ENCODE peak calls at places on chromosomes 16 and 17, in six cellular contexts. Q is GM12891, Z is GM12878, L is K562, K is H1, E is HepG2. U is an unnamed sample.

GRCh38 chr16:50025544-50025931 is 513 bp downstream of the CNEP1R1 start:
- DNase-seq in Q (peak), Z (no peak), L (peak), K (peak), E (peak), U (peak)

GRCh38 chr17:63082273-63082861 is 116.3 kb downstream of the TANC2 start:
- DNase-seq in Q (no peak), Z (no peak), L (no peak), K (no peak), E (peak), U (no peak)

GRCh38 chr17:74303300-74303699 is 22.7 kb upstream of the KIF19 start:
- DNase-seq in Q (no peak), Z (no peak), L (no peak), K (no peak), E (no peak), U (no peak)

GRCh38 chr16:8565498-8565897 is 24.8 kb downstream of the TMEM114 start:
- DNase-seq in Q (no peak), Z (no peak), L (no peak), K (peak), E (no peak), U (no peak)

GRCh38 chr16:28212532-28212873 is 738 bp upstream of the XPO6 start:
- DNase-seq in Q (no peak), Z (no peak), L (no peak), K (no peak), E (no peak), U (no peak)

GRCh38 chr16:88705076-88705684 is 1.0 kb downstream of the RNF166 start:
- DNase-seq in Q (no peak), Z (no peak), L (no peak), K (no peak), E (no peak), U (no peak)

GRCh38 chr17:44902135-44902760 is 3.0 kb upstream of the EFTUD2 start:
- DNase-seq in Q (no peak), Z (no peak), L (no peak), K (no peak), E (no peak), U (no peak)

GRCh38 chr17:9763643-9764042 is 27.7 kb downstream of the DHRS7C start:
- DNase-seq in Q (no peak), Z (no peak), L (no peak), K (no peak), E (no peak), U (no peak)

GRCh38 chr16:1331712-1332617 is 1.5 kb upstream of the BAIAP3 start:
- DNase-seq in Q (peak), Z (peak), L (peak), K (peak), E (peak), U (peak)
- TF ChIP-seq POLR2AphosphoS5 in Q (no peak), Z (peak), L (peak), K (peak), E (peak), U (no peak)

DNA sequence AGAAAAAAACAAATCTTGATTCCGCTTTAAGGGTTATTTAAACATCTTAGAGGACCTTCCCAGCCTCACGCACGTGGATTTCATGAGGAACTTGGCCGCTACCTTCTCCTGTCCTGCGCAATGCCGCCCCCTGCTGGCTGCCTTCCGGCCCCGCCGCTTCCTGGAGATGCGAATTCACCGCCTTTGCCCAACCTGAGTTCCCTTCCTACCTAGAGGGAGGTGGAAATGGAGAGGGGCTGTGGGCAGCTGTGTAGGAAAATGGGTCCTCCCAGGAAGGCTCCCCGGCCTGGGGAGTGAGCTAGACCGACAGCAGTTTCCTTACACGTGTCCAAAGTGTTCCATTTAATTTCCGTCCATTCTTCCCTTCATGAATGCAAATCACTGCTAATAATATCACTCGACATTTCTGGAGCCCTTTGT is 1.0 kb upstream of the ABCC12 start:
- DNase-seq in Q (peak), Z (no peak), L (peak), K (peak), E (peak), U (peak)
- TF ChIP-seq POLR2A in Q (no peak), Z (no peak), L (no peak), K (no peak), E (no peak), U (no peak)

GRCh38 chr17:80631142-80632045 is 86.8 kb downstream of the RPTOR start:
- DNase-seq in Q (no peak), Z (no peak), L (no peak), K (no peak), E (no peak), U (no peak)
- TF ChIP-seq TAF1 in Q (no peak), Z (no peak), L (no peak), K (no peak), E (no peak), U (no peak)

GRCh38 chr17:76441681-76442340 is 11.1 kb downstream of the UBE2O start:
- DNase-seq in Q (no peak), Z (no peak), L (peak), K (no peak), E (no peak), U (no peak)

GRCh38 chr17:76442341-76443338 is 10.3 kb downstream of the UBE2O start:
- DNase-seq in Q (no peak), Z (no peak), L (no peak), K (no peak), E (no peak), U (no peak)

GRCh38 chr17:76438906-76439305 is 14.0 kb downstream of the UBE2O start:
- DNase-seq in Q (no peak), Z (no peak), L (no peak), K (no peak), E (peak), U (no peak)

GRCh38 chr17:76439314-76439928 is 13.5 kb downstream of the UBE2O start:
- DNase-seq in Q (no peak), Z (no peak), L (no peak), K (no peak), E (no peak), U (no peak)

DNA sequence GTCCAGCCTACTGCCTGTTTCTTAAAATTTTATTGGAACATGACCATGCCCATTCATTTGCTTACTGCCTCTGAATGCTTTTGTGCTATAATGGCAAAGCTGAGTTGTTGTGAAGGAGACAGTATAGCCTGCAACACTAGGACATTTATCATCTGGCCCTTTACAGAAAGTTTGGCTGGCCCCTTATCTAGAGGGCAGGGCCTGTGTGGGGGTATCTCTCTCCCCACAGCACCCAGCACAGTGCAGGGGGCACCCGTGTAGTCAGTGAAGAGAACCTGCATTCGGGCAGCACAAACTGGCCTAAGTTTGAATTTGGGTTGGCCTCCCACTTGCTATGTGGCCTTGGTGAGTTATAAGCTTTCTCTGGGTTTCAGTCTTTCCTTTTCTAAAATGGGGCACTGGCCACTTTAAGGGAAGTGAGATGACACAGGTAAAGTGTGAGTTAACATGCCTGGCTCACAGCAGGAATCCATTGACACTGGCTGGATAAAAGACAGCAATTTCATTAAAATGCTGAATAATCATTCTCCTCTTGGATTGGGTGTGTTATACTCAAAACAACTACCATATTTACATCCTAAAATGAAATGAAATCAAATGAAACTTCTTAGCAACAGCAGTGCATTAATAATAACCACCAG is 12.1 kb downstream of the UBE2O start:
- DNase-seq in Q (no peak), Z (no peak), L (no peak), K (no peak), E (no peak), U (no peak)
- TF ChIP-seq POLR2AphosphoS5 in Q (no peak), Z (no peak), L (no peak), K (no peak), E (no peak), U (no peak)

DNA sequence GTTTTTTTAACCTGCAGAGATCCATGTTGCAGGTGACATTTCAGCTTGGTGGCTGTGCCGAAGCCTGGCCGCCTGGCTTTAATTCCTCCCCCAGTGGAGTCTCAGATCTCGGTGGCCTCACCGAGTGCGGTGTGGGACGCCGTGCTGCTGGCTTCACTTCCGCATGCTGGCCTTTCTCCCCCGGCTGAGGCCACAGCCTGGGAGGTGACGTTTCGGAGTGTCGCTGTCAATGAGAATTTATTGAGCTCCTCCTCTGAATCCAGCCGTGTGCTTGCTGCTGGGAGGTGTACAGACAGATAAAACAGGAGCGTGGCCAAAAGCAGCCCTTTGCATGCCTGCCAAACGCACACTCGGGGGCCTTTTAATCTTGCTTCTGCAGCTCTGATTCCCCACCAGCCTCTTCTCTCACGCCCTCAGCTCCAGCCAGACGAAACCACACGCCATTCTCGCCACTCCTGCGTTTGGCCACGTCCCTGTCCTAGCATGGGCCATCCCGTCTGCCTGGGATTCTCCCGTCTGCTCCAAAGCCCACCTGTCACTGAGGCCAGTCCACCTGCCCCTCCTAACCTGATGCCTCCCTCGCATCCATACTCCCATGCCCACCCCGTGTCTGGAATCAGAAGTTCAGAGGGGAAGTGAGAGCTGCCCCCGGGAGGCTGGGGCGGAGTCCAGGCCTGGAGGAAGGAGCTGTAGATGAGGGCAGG is 3.6 kb downstream of the GSE1 start:
- DNase-seq in Q (peak), Z (peak), L (no peak), K (no peak), E (no peak), U (peak)
- TF ChIP-seq POLR2A in Q (peak), Z (peak), L (peak), K (no peak), E (no peak), U (no peak)

DNA sequence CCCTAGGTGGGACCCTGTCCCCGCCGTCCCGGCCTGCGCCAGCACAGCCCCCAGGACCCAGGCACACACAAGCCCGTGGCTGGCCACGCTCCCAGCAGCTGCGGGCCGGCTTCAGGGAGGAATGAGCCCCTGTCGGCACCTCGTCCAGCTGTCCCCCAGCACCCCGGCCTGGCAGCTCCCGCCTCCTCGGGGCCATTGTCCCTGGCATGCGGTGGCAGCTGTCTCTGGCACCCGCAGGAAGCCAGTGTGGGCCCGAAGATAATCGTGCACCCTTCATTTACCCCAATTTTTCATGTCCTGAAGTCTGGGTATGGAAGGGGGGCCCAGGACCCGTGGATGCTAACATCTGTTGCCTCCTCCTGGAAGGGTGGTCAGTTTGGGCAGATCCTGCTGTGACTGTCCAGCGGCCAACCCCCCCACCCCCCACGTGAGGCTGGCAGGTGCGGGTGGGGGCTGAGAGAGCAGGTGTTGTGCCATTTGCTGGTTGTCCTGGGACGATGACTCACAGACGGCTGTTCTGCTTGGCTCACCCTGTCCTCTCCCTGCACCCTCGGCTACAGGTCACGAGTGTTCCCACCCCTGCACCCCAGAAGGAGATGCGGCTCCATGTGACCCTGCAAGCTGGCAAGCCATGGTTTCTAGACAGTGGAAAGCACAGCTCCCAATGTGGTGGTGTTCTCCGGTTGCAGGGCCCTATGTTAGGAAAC is 4.0 kb upstream of the LMF1 start:
- DNase-seq in Q (no peak), Z (no peak), L (no peak), K (no peak), E (no peak), U (no peak)
- TF ChIP-seq TAF1 in Q (no peak), Z (no peak), L (no peak), K (no peak), E (no peak), U (no peak)

U was measured in GM12892.